ENCODE peak calls at places on chromosomes 16 and 17, in six cellular contexts. Y is GM23338, K is stomach, C is substantia nigra, H is SK-N-MC, A is fibroblast of lung. X is an unnamed sample.

GRCh38 chr17:27603446-27603820 is 27.6 kb upstream of the LGALS9 start:
- DNase-seq in Y (no peak), K (no peak), C (no peak), H (no peak), A (no peak), X (no peak)

GRCh38 chr17:1773755-1774181 is 11.9 kb downstream of the SERPINF1 start:
- DNase-seq in Y (no peak), K (no peak), C (no peak), H (no peak), A (peak; percentile 62), X (no peak)

GRCh38 chr17:35630530-35631148 is 43.5 kb downstream of the AP2B1 start:
- DNase-seq in Y (no peak), K (no peak), C (no peak), H (no peak), A (peak; percentile 21), X (no peak)

GRCh38 chr17:28738680-28739384 is 5.0 kb upstream of the TRAF4 start:
- DNase-seq in Y (no peak), K (no peak), C (no peak), H (no peak), A (no peak), X (no peak)

GRCh38 chr16:1550696-1551095 is 17.2 kb downstream of the TMEM204 start:
- DNase-seq in Y (no peak), K (no peak), C (no peak), H (no peak), A (no peak), X (no peak)

GRCh38 chr16:57915267-57915666 is 55.7 kb downstream of the CNGB1 start:
- DNase-seq in Y (no peak), K (no peak), C (no peak), H (no peak), A (no peak), X (no peak)

GRCh38 chr16:47008612-47009011 is 35.1 kb upstream of the DNAJA2 start:
- DNase-seq in Y (no peak), K (no peak), C (no peak), H (no peak), A (no peak), X (no peak)

GRCh38 chr16:86505899-86506864 is 4.1 kb upstream of the FOXF1 start:
- DNase-seq in Y (no peak), K (no peak), C (no peak), H (no peak), A (no peak), X (no peak)

GRCh38 chr16:17316005-17316404 is 154.8 kb downstream of the XYLT1 start:
- DNase-seq in Y (no peak), K (no peak), C (no peak), H (no peak), A (no peak), X (no peak)

GRCh38 chr16:4461250-4462085 is 13.0 kb downstream of the NMRAL1 start:
- DNase-seq in Y (peak; percentile 60), K (no peak), C (no peak), H (no peak), A (no peak), X (no peak)
- H3K27ac ChIP-seq in Y (peak overlapping the region; percentile 69), K (no peak overlapping the region), C (peak overlapping the region; percentile 64), H (peak overlapping the region; percentile 3), A (no peak overlapping the region), X (no peak overlapping the region)

GRCh38 chr17:4233668-4234258 is 30.0 kb downstream of the ANKFY1 start:
- DNase-seq in Y (no peak), K (no peak), C (no peak), H (no peak), A (no peak), X (no peak)

GRCh38 chr17:4232168-4232813 is 31.5 kb downstream of the ANKFY1 start:
- DNase-seq in Y (no peak), K (no peak), C (no peak), H (no peak), A (peak; percentile 73), X (no peak)

GRCh38 chr17:4236456-4236855 is 27.3 kb downstream of the ANKFY1 start:
- DNase-seq in Y (no peak), K (no peak), C (no peak), H (no peak), A (peak; percentile 58), X (no peak)

GRCh38 chr17:4234406-4234805 is 29.4 kb downstream of the ANKFY1 start:
- DNase-seq in Y (no peak), K (no peak), C (no peak), H (no peak), A (no peak), X (no peak)

GRCh38 chr17:4235372-4236279 is 28.2 kb downstream of the ANKFY1 start:
- DNase-seq in Y (no peak), K (no peak), C (no peak), H (no peak), A (peak; percentile 26), X (no peak)
- H3K27ac ChIP-seq in Y (no peak overlapping the region), K (no peak overlapping the region), C (no peak overlapping the region), H (no peak overlapping the region), A (no peak overlapping the region), X (no peak overlapping the region)

DNA sequence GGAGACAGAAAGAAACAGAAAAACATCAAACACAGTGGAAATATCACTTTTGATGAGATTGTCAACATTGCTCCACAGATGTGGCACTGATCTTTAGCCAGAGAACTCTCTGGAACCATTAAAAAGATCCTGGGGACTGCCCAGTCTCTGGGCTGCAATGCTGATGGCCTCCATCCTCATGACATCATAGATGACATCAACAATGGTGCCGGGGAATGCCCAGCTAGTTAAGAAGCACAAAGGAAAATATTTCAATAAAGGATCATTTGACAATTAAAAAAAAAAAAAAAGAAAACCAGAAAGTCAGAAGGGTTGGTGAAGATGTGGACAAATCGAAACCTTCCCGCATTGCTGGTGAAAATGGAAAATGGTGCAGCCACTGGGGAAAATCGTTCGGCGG is 14.9 kb upstream of the CHMP6 start:
- DNase-seq in Y (no peak), K (no peak), C (no peak), H (no peak), A (no peak), X (no peak)
- H3K27ac ChIP-seq in Y (no peak overlapping the region), K (no peak overlapping the region), C (no peak overlapping the region), H (no peak overlapping the region), A (no peak overlapping the region), X (no peak overlapping the region)

GRCh38 chr16:49699718-49700117 is 156.2 kb downstream of the ZNF423 start:
- DNase-seq in Y (no peak), K (no peak), C (no peak), H (no peak), A (no peak), X (no peak)

GRCh38 chr16:49698931-49699715 is 156.8 kb downstream of the ZNF423 start:
- DNase-seq in Y (peak; percentile 34), K (no peak), C (no peak), H (no peak), A (peak; percentile 81), X (no peak)

GRCh38 chr16:49696414-49697101 is 159.4 kb downstream of the ZNF423 start:
- DNase-seq in Y (peak; percentile 77), K (no peak), C (no peak), H (no peak), A (no peak), X (no peak)

GRCh38 chr16:49697631-49698030 is 158.3 kb downstream of the ZNF423 start:
- DNase-seq in Y (no peak), K (no peak), C (no peak), H (no peak), A (no peak), X (no peak)

DNA sequence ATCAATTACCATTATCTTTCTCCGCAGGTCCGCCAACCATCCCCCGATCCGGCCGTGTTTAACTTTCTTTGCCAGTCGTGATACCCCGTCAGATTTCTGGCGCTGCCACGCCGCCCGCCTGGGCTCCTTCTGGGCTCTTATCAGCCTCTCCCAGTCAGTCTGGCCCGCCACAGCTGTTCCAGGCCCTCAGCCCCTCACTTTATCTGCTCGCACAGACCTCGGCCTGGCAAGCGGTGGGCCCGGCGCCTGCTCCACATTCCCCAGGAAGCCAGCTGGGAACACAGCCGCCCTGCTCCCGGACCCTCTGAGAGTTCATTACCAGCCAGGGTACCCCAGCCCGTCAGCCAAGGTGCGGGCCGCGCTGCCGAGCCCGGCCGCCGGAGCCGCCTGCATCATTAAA is 157.5 kb downstream of the ZNF423 start:
- DNase-seq in Y (peak; percentile 64), K (no peak), C (no peak), H (no peak), A (peak; percentile 19), X (no peak)
- H3K27ac ChIP-seq in Y (peak overlapping the region; percentile 96), K (no peak overlapping the region), C (no peak overlapping the region), H (peak overlapping the region; percentile 97), A (no peak overlapping the region), X (no peak overlapping the region)

GRCh38 chr17:75346906-75347305 is 57.7 kb upstream of the SLC25A19 start:
- DNase-seq in Y (peak; percentile 47), K (no peak), C (no peak), H (no peak), A (peak; percentile 28), X (peak; percentile 61)
- H3K27ac ChIP-seq in Y (peak overlapping the region; percentile 99), K (no peak overlapping the region), C (no peak overlapping the region), H (no peak overlapping the region), A (no peak overlapping the region), X (peak overlapping the region; percentile 57)

DNA sequence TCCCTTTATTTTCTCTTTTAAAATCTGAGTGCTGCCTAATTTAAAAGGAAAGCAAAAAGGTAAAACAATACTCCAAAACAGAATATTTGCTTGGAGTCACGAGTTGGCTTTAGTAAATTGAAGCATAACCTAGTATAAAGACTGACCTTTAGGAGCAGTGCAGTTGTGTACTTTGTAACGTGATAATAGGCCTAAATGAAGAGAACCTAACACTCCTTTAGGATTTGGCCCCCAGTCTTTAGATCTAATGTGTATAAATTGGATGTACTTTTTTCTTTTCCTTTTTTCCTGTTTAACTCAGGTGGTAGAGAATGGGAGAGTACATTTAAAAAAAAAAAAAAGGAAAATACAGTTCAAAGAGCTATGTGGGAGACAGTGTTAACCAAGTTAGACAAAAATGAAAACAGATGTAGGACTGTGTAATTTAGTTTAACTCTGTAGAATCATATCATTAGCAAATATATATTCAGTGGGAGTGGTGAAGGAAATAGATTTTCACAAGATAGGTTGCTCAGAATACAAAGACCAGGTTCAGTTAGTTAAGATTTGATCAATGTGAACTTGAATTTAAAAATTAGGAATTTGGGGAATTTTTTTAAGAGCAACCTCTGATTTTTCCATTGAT is 16.8 kb downstream of the CPD start:
- DNase-seq in Y (no peak), K (no peak), C (no peak), H (no peak), A (no peak), X (no peak)
- H3K27ac ChIP-seq in Y (no peak overlapping the region), K (peak overlapping the region; percentile 51), C (no peak overlapping the region), H (peak overlapping the region; percentile 76), A (no peak overlapping the region), X (no peak overlapping the region)

DNA sequence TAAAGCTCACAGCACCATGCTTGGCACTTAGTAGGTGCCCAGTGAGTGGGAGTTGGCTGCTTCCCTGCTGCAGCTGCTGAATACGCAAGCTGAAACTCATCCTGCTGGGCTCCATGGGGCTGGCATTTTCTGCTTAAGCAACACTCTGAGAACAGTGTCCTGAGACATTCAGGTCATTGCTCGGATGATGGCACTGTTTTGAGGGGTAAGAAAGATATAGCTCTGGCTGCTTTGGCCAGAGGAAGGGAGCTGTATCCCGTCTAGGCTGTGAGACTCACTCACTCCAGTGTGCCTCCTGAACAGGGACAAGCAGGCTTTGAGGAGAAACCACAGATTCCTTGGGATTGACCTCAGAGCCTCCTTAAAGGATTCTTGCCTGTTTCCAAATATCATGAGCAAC is 120.5 kb downstream of the CLEC16A start:
- DNase-seq in Y (no peak), K (no peak), C (no peak), H (no peak), A (no peak), X (no peak)
- H3K27ac ChIP-seq in Y (no peak overlapping the region), K (no peak overlapping the region), C (no peak overlapping the region), H (no peak overlapping the region), A (no peak overlapping the region), X (no peak overlapping the region)

GRCh38 chr16:4733747-4734062 is 366 bp downstream of the ANKS3 start:
- DNase-seq in Y (no peak), K (no peak), C (no peak), H (no peak), A (no peak), X (no peak)
- H3K27ac ChIP-seq in Y (peak overlapping the region; percentile 95), K (peak overlapping the region; percentile 86), C (peak overlapping the region; percentile 62), H (peak overlapping the region; percentile 78), A (peak overlapping the region; percentile 74), X (peak overlapping the region; percentile 75)

X was measured in HL-60.